ENCODE peak calls at places on chromosomes 7 and 10, in five cellular contexts. G, K, B, C and D are unnamed samples. For H3K4me1, the result is how much of the 10 kb centered on the place peaks cover.

GRCh38 chr7:12741951-12742575 is 54.6 kb downstream of the ARL4A start:
- DNase-seq in B (no peak), K (no peak), C (no peak), G (no peak), D (no peak)

GRCh38 chr10:53108317-53108934 is 335.8 kb upstream of the MBL2 start:
- DNase-seq in C (no peak), G (no peak), B (no peak), K (no peak), D (no peak)

GRCh38 chr7:265192-265997 is 24.6 kb upstream of the FOXL3 start:
- DNase-seq in C (no peak), G (no peak), B (no peak), K (no peak), D (no peak)

GRCh38 chr7:16916111-16916639 is 34.4 kb upstream of the AGR3 start:
- DNase-seq in K (peak), C (no peak), G (no peak), B (no peak), D (no peak)

GRCh38 chr7:47259682-47260081 is 322.2 kb downstream of the TNS3 start:
- DNase-seq in B (no peak), K (no peak), C (no peak), G (no peak), D (no peak)

GRCh38 chr7:112081778-112082177 is 124.4 kb downstream of the DOCK4 start:
- DNase-seq in C (no peak), B (no peak), G (no peak), K (no peak), D (no peak)

GRCh38 chr10:31929260-31929985 is 792 bp upstream of the ARHGAP12 start:
- DNase-seq in K (peak), B (peak), C (peak), G (peak), D (peak)

GRCh38 chr7:47381132-47381495 is 200.8 kb downstream of the TNS3 start:
- DNase-seq in B (peak), C (no peak), K (no peak), G (no peak), D (no peak)

GRCh38 chr7:135270577-135271254 is 37.1 kb downstream of the STRA8 start:
- DNase-seq in K (no peak), G (no peak), C (no peak), B (no peak), D (no peak)

GRCh38 chr10:94276140-94276539 is 86.6 kb downstream of the NOC3L start:
- DNase-seq in B (no peak), G (no peak), C (no peak), K (no peak), D (no peak)
- H3K4me1 ChIP-seq in B (under half), G (under half), C (under half), K (under half), D (under half)

DNA sequence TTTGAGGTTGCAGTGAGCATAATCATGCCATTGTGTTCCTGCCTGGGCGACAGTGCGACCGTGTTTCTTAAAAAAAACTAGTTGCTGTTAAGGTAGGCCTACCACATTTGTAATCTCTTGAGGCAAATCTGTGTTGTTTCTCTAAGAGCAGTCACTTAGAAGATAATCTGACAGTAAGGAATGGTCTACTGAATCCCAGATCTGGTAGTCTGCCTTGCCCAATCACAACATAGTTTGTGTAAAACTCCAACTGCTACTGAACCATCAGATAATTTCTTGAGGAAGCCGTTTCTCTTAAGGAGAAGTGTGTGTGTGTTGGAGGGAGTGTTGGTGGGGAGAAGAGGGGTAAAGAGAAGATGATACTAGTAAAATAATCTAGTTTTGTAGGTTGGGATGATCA is 5.0 kb downstream of the NRF1 start:
- DNase-seq in K (no peak), B (no peak), C (no peak), G (no peak), D (no peak)
- H3K4me3 ChIP-seq in K (no peak), B (no peak), C (no peak), G (no peak), D (no peak)

GRCh38 chr10:79147796-79148451 is 79.2 kb downstream of the ZMIZ1 start:
- DNase-seq in C (no peak), B (no peak), K (no peak), G (no peak), D (no peak)

GRCh38 chr10:79147306-79147705 is 78.5 kb downstream of the ZMIZ1 start:
- DNase-seq in C (no peak), G (no peak), B (no peak), K (no peak), D (no peak)

GRCh38 chr10:79145174-79145483 is 76.4 kb downstream of the ZMIZ1 start:
- DNase-seq in C (no peak), K (no peak), G (no peak), B (no peak), D (no peak)

GRCh38 chr10:79145517-79146470 is 77.0 kb downstream of the ZMIZ1 start:
- DNase-seq in G (no peak), B (no peak), K (no peak), C (no peak), D (peak)

GRCh38 chr10:79146611-79147130 is 77.9 kb downstream of the ZMIZ1 start:
- DNase-seq in G (no peak), K (no peak), B (no peak), C (peak), D (no peak)
- H3K4me1 ChIP-seq in G (under half), K (under half), B (half or more), C (half or more), D (under half)

DNA sequence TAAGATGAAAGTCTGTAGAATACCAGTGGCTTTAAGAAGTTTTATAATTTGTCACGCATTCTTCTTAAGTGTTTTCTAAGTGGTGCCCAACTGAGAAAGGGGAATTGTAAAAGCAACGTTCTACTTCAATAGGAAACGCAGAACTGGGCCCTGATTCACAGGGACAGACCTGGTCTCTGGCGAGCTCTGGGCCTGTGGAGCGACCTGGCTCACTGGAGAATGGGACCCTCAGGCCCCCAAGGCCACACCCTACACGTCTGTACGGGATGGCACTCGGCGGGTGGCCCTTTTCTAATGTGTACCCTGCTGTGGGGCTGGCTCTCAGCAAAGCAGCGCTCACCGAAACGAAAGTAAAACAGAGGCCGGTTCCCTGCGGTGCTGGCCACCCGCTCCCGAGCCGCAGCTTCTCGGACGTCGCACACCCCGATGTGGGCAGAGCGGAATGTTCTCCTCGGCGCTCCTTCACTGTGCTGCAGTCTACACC is 205.0 kb downstream of the DIP2C start:
- DNase-seq in B (peak), G (no peak), K (no peak), C (no peak), D (no peak)
- H3K4me3 ChIP-seq in B (no peak), G (no peak), K (no peak), C (no peak), D (no peak)

GRCh38 chr10:30034433-30035137 is 24.8 kb downstream of the JCAD start:
- DNase-seq in C (no peak), B (no peak), K (no peak), G (no peak), D (no peak)

GRCh38 chr10:30038961-30039536 is 20.3 kb downstream of the JCAD start:
- DNase-seq in B (no peak), C (no peak), K (no peak), G (no peak), D (no peak)

GRCh38 chr10:30037620-30038336 is 21.6 kb downstream of the JCAD start:
- DNase-seq in C (no peak), B (no peak), G (no peak), K (no peak), D (no peak)

GRCh38 chr10:30036341-30036740 is 23.0 kb downstream of the JCAD start:
- DNase-seq in K (no peak), G (no peak), C (peak), B (no peak), D (no peak)

DNA sequence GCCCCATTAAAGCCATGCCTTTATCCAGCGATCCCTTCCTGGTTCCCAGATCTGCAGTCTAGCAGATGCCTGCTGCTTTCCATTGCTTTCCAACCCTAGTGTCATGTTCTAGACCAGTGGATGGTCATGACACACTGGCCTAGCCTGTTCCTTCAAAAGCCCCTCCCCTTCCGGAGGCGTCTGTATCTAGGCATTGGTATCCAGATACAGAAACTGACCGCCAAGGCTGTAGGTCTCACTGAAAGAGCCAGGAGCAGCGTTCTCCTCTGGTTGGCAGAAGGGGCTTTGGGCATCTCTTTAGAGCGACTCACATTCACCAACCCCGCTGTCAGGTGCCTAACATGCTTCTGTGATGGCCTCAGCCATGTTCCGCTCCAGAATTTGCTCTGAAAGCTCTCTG is 22.6 kb downstream of the JCAD start:
- DNase-seq in K (no peak), B (no peak), C (no peak), G (no peak), D (no peak)
- H3K4me1 ChIP-seq in K (under half), B (under half), C (under half), G (under half), D (under half)